ENCODE peak calls at places on chromosomes 11 and 22, in nine cellular contexts. Z, P, S, I, B, J, L, O and T are unnamed samples.

GRCh38 chr22:28962042-28962554 is 78.7 kb downstream of the ZNRF3 start:
- DNase-seq in Z (no peak), P (no peak), S (no peak), I (no peak), B (no peak), J (no peak), L (no peak), O (no peak), T (no peak)

GRCh38 chr11:95349345-95349942 is 118.4 kb upstream of the SESN3 start:
- DNase-seq in Z (no peak), P (no peak), S (no peak), I (no peak), B (no peak), J (no peak), L (no peak), O (no peak), T (no peak)

GRCh38 chr11:10728779-10729472 is 22.1 kb upstream of the CTR9 start:
- DNase-seq in Z (no peak), P (no peak), S (no peak), I (no peak), B (no peak), J (no peak), L (peak), O (no peak), T (no peak)

GRCh38 chr11:40170076-40170475 is 1289.4 kb downstream of the LRRC4C start:
- DNase-seq in Z (no peak), P (no peak), S (no peak), I (no peak), B (no peak), J (no peak), L (no peak), O (peak), T (no peak)

GRCh38 chr11:61356701-61357100 is 5.0 kb downstream of the CYB561A3 start:
- DNase-seq in Z (no peak), P (no peak), S (no peak), I (no peak), B (no peak), J (no peak), L (no peak), O (no peak), T (no peak)

GRCh38 chr11:32136654-32137053 is 45.8 kb downstream of the RCN1 start:
- DNase-seq in Z (no peak), P (no peak), S (no peak), I (no peak), B (no peak), J (no peak), L (no peak), O (no peak), T (no peak)

GRCh38 chr11:84103096-84103495 is 816.9 kb upstream of the CCDC90B start:
- DNase-seq in Z (no peak), P (no peak), S (peak), I (no peak), B (no peak), J (no peak), L (peak), O (no peak), T (no peak)

GRCh38 chr22:45455212-45455611 is 41.7 kb downstream of the RIBC2 start:
- DNase-seq in Z (no peak), P (no peak), S (no peak), I (no peak), B (no peak), J (no peak), L (no peak), O (no peak), T (no peak)

GRCh38 chr11:61545341-61545740 is 35.5 kb downstream of the SYT7 start:
- DNase-seq in Z (no peak), P (no peak), S (no peak), I (no peak), B (no peak), J (no peak), L (no peak), O (no peak), T (no peak)

GRCh38 chr11:71440021-71440755 is 8.0 kb downstream of the DHCR7 start:
- DNase-seq in Z (no peak), P (no peak), S (no peak), I (no peak), B (no peak), J (no peak), L (no peak), O (no peak), T (no peak)

GRCh38 chr11:80916180-80916811 is 1475.5 kb upstream of the TENM4 start:
- DNase-seq in Z (no peak), P (no peak), S (no peak), I (no peak), B (no peak), J (no peak), L (no peak), O (no peak), T (no peak)

GRCh38 chr11:134332189-134332631 is 422 bp downstream of the GLB1L2 start:
- DNase-seq in Z (no peak), P (no peak), S (no peak), I (peak), B (no peak), J (no peak), L (peak), O (no peak), T (no peak)

GRCh38 chr11:118911880-118912741 is 13.6 kb downstream of the BCL9L start:
- DNase-seq in Z (peak), P (peak), S (no peak), I (peak), B (peak), J (peak), L (peak), O (peak), T (no peak)

GRCh38 chr11:69495441-69496201 is 14.2 kb downstream of the LINC01488 start:
- DNase-seq in Z (no peak), P (no peak), S (no peak), I (no peak), B (no peak), J (no peak), L (no peak), O (no peak), T (no peak)

GRCh38 chr11:3215346-3216026 is 3.1 kb downstream of the MRGPRG start:
- DNase-seq in Z (no peak), P (no peak), S (no peak), I (no peak), B (no peak), J (no peak), L (no peak), O (no peak), T (no peak)

GRCh38 chr11:92886243-92886905 is 83.1 kb upstream of the MTNR1B start:
- DNase-seq in Z (no peak), P (no peak), S (no peak), I (peak), B (no peak), J (no peak), L (peak), O (peak), T (no peak)

GRCh38 chr22:35742342-35743100 is 24.8 kb downstream of the APOL5 start:
- DNase-seq in Z (no peak), P (no peak), S (no peak), I (no peak), B (peak), J (no peak), L (no peak), O (peak), T (no peak)

GRCh38 chr22:20232781-20233180 is 35.3 kb downstream of the RTN4R start:
- DNase-seq in Z (no peak), P (no peak), S (no peak), I (no peak), B (no peak), J (no peak), L (no peak), O (no peak), T (no peak)